ENCODE peak calls at places on chromosomes 13 and 19, in six cellular contexts. O, Y, R, W, H and E are unnamed samples.

GRCh38 chr13:52599853-52600603 is 42.2 kb upstream of the HNRNPA1L2 start:
- DNase-seq in Y (peak; percentile 10), W (no peak), O (peak; percentile 30), H (peak; percentile 39), R (no peak), E (no peak)

GRCh38 chr19:5466814-5467291 is 11.6 kb downstream of the ZNRF4 start:
- DNase-seq in H (no peak), Y (no peak), W (no peak), O (no peak), R (no peak), E (no peak)

GRCh38 chr19:7662657-7663056 is 6.2 kb upstream of the RETN start:
- DNase-seq in H (no peak), Y (no peak), O (no peak), W (no peak), R (no peak), E (no peak)

GRCh38 chr19:55406869-55407624 is 541 bp downstream of the UBE2S start:
- DNase-seq in R (no peak), W (no peak), H (peak; percentile 15), Y (peak; percentile 57), O (peak; percentile 40), E (no peak)

GRCh38 chr13:80903911-80904310 is 563.0 kb upstream of the SPRY2 start:
- DNase-seq in O (no peak), H (no peak), W (no peak), R (no peak), Y (no peak), E (no peak)

GRCh38 chr19:36401475-36401874 is 17.0 kb downstream of the ZFP82 start:
- DNase-seq in R (no peak), H (no peak), W (no peak), O (no peak), Y (no peak), E (no peak)

GRCh38 chr19:16203256-16204004 is 5.7 kb downstream of the AP1M1 start:
- DNase-seq in R (no peak), O (no peak), W (no peak), H (no peak), Y (no peak), E (no peak)

GRCh38 chr13:34886987-34887386 is 55.1 kb upstream of the NBEA start:
- DNase-seq in Y (no peak), W (no peak), O (no peak), H (no peak), R (no peak), E (no peak)

GRCh38 chr19:39970674-39971379 is at the start of gene PSMC4:
- DNase-seq in Y (peak; percentile 99), O (peak; percentile 97), R (peak; percentile 99), H (peak; percentile 98), W (peak; percentile 99), E (peak; percentile 100)

GRCh38 chr13:34863360-34864135 is 78.5 kb upstream of the NBEA start:
- DNase-seq in H (no peak), W (peak; percentile 22), O (no peak), R (no peak), Y (no peak), E (no peak)

GRCh38 chr19:56253737-56254136 is 18.8 kb upstream of the EDDM13 start:
- DNase-seq in W (peak; percentile 23), O (no peak), H (peak; percentile 43), Y (peak; percentile 69), R (no peak), E (peak; percentile 18)

GRCh38 chr13:95523598-95523997 is 28.9 kb upstream of the CLDN10 start:
- DNase-seq in Y (no peak), R (no peak), W (no peak), H (no peak), O (no peak), E (no peak)

GRCh38 chr19:31149306-31149975 is 199.8 kb downstream of the TSHZ3 start:
- DNase-seq in H (no peak), W (no peak), O (no peak), R (no peak), Y (no peak), E (no peak)

GRCh38 chr13:39665763-39666162 is 10.3 kb downstream of the COG6 start:
- DNase-seq in O (no peak), H (peak; percentile 25), R (no peak), W (no peak), Y (no peak), E (no peak)

GRCh38 chr13:97781891-97782305 is 171.6 kb upstream of the IPO5 start:
- DNase-seq in R (no peak), H (no peak), O (no peak), Y (no peak), W (no peak), E (no peak)